ENCODE peak calls at places on chromosomes 2 and 18, in four cellular contexts. Z is colonic mucosa, E is DMS153, I is HEK293T. R is an unnamed sample.

GRCh38 chr18:42296723-42297122 is 341.7 kb downstream of the PIK3C3 start:
- DNase-seq in I (no peak), E (no peak), Z (no peak), R (no peak)

GRCh38 chr2:30185175-30185574 is 38.4 kb downstream of the YPEL5 start:
- DNase-seq in E (no peak), I (no peak), Z (no peak), R (no peak)

GRCh38 chr2:8324164-8324848 is 357.6 kb upstream of the ID2 start:
- DNase-seq in I (no peak), Z (no peak), E (peak), R (no peak)

GRCh38 chr2:217067787-217068186 is 207.9 kb upstream of the TNP1 start:
- DNase-seq in Z (no peak), E (no peak), I (no peak), R (no peak)

GRCh38 chr2:181553244-181553643 is 96.1 kb downstream of the ITGA4 start:
- DNase-seq in Z (no peak), E (no peak), I (no peak), R (no peak)

GRCh38 chr2:219803294-219803693 is 175.9 kb downstream of the SLC4A3 start:
- DNase-seq in I (no peak), Z (no peak), E (no peak), R (no peak)

GRCh38 chr2:159904127-159904564 is 106.1 kb upstream of the CD302 start:
- DNase-seq in E (peak), Z (peak), I (no peak), R (no peak)

GRCh38 chr2:188811522-188811921 is 162.7 kb upstream of the COL3A1 start:
- DNase-seq in Z (no peak), E (no peak), I (no peak), R (no peak)

GRCh38 chr2:164754157-164755093 is 87.2 kb downstream of the COBLL1 start:
- DNase-seq in Z (no peak), E (no peak), I (no peak), R (no peak)

GRCh38 chr18:38297910-38298309 is 732.3 kb upstream of the CELF4 start:
- DNase-seq in E (no peak), Z (no peak), I (no peak), R (no peak)

GRCh38 chr2:108169982-108170625 is 69.7 kb upstream of the SULT1C3 start:
- DNase-seq in Z (no peak), E (no peak), I (peak), R (no peak)

GRCh38 chr2:204862809-204863208 is 317.5 kb downstream of the PARD3B start:
- DNase-seq in E (no peak), Z (no peak), I (no peak), R (no peak)

GRCh38 chr18:42196651-42197050 is 241.6 kb downstream of the PIK3C3 start:
- DNase-seq in I (no peak), Z (no peak), E (no peak), R (no peak)

GRCh38 chr2:202337133-202337532 is 39.0 kb upstream of the BMPR2 start:
- DNase-seq in I (no peak), E (peak), Z (no peak), R (no peak)

GRCh38 chr2:177165103-177165583 is 47.5 kb upstream of the HNRNPA3 start:
- DNase-seq in I (no peak), E (peak), Z (peak), R (no peak)

GRCh38 chr2:235135990-235136561 is 184.3 kb downstream of the SH3BP4 start:
- DNase-seq in E (peak), I (peak), Z (peak), R (peak)

GRCh38 chr2:131023758-131024157 is 69.5 kb downstream of the FAM168B start:
- DNase-seq in E (no peak), I (no peak), Z (no peak), R (no peak)

GRCh38 chr2:6352247-6352646 is 513.5 kb downstream of the CMPK2 start:
- DNase-seq in E (no peak), I (no peak), Z (no peak), R (no peak)

GRCh38 chr2:189327879-189328351 is 113.4 kb upstream of the WDR75 start:
- DNase-seq in E (no peak), Z (no peak), I (no peak), R (no peak)

GRCh38 chr2:85827879-85828569 is 60.8 kb downstream of the ST3GAL5 start:
- DNase-seq in Z (no peak), E (no peak), I (no peak), R (no peak)

R was measured in endothelial cell.